ENCODE peak calls at places on chromosomes 7 and 10, in nine cellular contexts. O, Y, K, H, M, D, N, A and L are unnamed samples.

GRCh38 chr7:22992874-22993840 is 20.8 kb downstream of the HYCC1 start:
- DNase-seq in Y (no peak), H (no peak), O (no peak), A (no peak), D (no peak), N (no peak), M (no peak), K (peak; percentile 24), L (no peak)

GRCh38 chr7:31114593-31115343 is 62.7 kb downstream of the ADCYAP1R1 start:
- DNase-seq in O (peak; percentile 46), K (no peak), D (peak; percentile 70), Y (peak; percentile 73), N (peak; percentile 52), M (no peak), A (no peak), H (no peak), L (no peak)

GRCh38 chr10:22054946-22055345 is 51.4 kb upstream of the DNAJC1 start:
- DNase-seq in A (no peak), M (no peak), H (no peak), N (peak; percentile 75), K (no peak), Y (no peak), D (no peak), O (no peak), L (no peak)

GRCh38 chr7:147570390-147570789 is 1020.2 kb upstream of the C7orf33 start:
- DNase-seq in D (no peak), M (no peak), O (no peak), A (no peak), K (no peak), H (no peak), N (no peak), Y (no peak), L (no peak)

GRCh38 chr10:77187376-77187999 is 450.1 kb downstream of the KCNMA1 start:
- DNase-seq in M (no peak), N (no peak), Y (no peak), A (no peak), O (no peak), D (no peak), H (no peak), K (no peak), L (no peak)

GRCh38 chr7:106625678-106626301 is 35.2 kb downstream of the CCDC71L start:
- DNase-seq in Y (peak; percentile 81), O (no peak), M (no peak), H (no peak), D (no peak), A (no peak), K (no peak), N (no peak), L (no peak)

GRCh38 chr7:46387646-46388045 is 466.6 kb upstream of the IGFBP3 start:
- DNase-seq in M (no peak), D (no peak), K (no peak), A (no peak), H (no peak), Y (no peak), N (peak; percentile 87), O (no peak), L (no peak)

GRCh38 chr10:124612611-124613498 is 131.3 kb downstream of the FAM53B start:
- DNase-seq in D (peak; percentile 83), O (no peak), K (no peak), N (peak; percentile 76), M (no peak), H (no peak), Y (peak; percentile 65), A (no peak), L (no peak)

GRCh38 chr10:49619613-49620012 is 5.8 kb downstream of the CHAT start:
- DNase-seq in H (no peak), O (no peak), K (no peak), D (peak; percentile 27), A (no peak), N (no peak), M (no peak), Y (no peak), L (no peak)

GRCh38 chr10:29692121-29692539 is 57.4 kb upstream of the SVIL start:
- DNase-seq in D (no peak), H (no peak), N (peak; percentile 18), Y (peak; percentile 83), O (no peak), A (no peak), M (no peak), K (no peak), L (no peak)

GRCh38 chr10:642186-642890 is 47.1 kb downstream of the DIP2C start:
- DNase-seq in H (no peak), D (no peak), K (no peak), N (no peak), A (no peak), O (no peak), M (no peak), Y (no peak), L (no peak)

GRCh38 chr7:96596120-96596826 is 113.4 kb downstream of the SEM1 start:
- DNase-seq in Y (peak; percentile 45), M (peak; percentile 100), H (no peak), K (no peak), D (peak; percentile 13), N (peak; percentile 12), A (no peak), O (no peak), L (no peak)

GRCh38 chr10:91700788-91701444 is 68.0 kb upstream of the PPP1R3C start:
- DNase-seq in K (no peak), H (no peak), Y (peak; percentile 56), O (no peak), M (no peak), N (peak; percentile 81), A (no peak), D (no peak), L (no peak)

GRCh38 chr10:57964371-57964770 is 303.3 kb downstream of the IPMK start:
- DNase-seq in H (no peak), M (no peak), K (no peak), N (no peak), D (no peak), Y (no peak), A (no peak), O (no peak), L (no peak)

GRCh38 chr10:6928531-6929080 is 348.5 kb upstream of the PRKCQ start:
- DNase-seq in D (peak; percentile 72), H (no peak), Y (no peak), K (no peak), N (no peak), O (no peak), M (no peak), A (no peak), L (no peak)

GRCh38 chr7:85522070-85522469 is 335.2 kb upstream of the SEMA3D start:
- DNase-seq in A (no peak), M (no peak), K (no peak), O (no peak), N (no peak), D (no peak), H (no peak), Y (no peak), L (no peak)